ENCODE peak calls at places on chromosomes 4 and X, in seven cellular contexts. U, X, C, N, L, O and B are unnamed samples.

GRCh38 chr4:141275834-141276233 is 55.1 kb downstream of the ZNF330 start:
- DNase-seq in X (no peak), L (no peak), U (no peak), C (peak; percentile 17), N (peak; percentile 61), O (no peak), B (no peak)

GRCh38 chrX:142249721-142250120 is 44.6 kb upstream of the MAGEC2 start:
- DNase-seq in O (no peak), C (no peak), X (no peak), U (no peak), L (no peak), N (no peak), B (no peak)

GRCh38 chr4:2791518-2792395 is 1.1 kb upstream of the SH3BP2 start:
- DNase-seq in X (no peak), L (peak; percentile 94), U (no peak), O (no peak), C (no peak), N (no peak), B (peak; percentile 89)

GRCh38 chr4:40572692-40573287 is 56.9 kb downstream of the RBM47 start:
- DNase-seq in L (no peak), C (no peak), N (no peak), X (no peak), U (no peak), O (no peak), B (no peak)

GRCh38 chrX:147699061-147699460 is 212.7 kb upstream of the FMR1 start:
- DNase-seq in O (no peak), C (no peak), N (no peak), U (peak; percentile 38), X (no peak), L (no peak), B (no peak)

GRCh38 chr4:185215261-185215660 is 5.9 kb downstream of the SNX25 start:
- DNase-seq in N (no peak), O (no peak), C (no peak), U (no peak), L (no peak), X (no peak), B (no peak)

GRCh38 chr4:152939655-152940054 is 3.5 kb downstream of the FHDC1 start:
- DNase-seq in L (no peak), N (no peak), X (no peak), C (no peak), O (no peak), U (no peak), B (no peak)

GRCh38 chr4:19623866-19624265 is 627.8 kb upstream of the SLIT2 start:
- DNase-seq in O (no peak), L (no peak), X (no peak), C (no peak), U (no peak), N (no peak), B (no peak)

GRCh38 chr4:108543359-108543968 is 76.9 kb upstream of the RPL34 start:
- DNase-seq in X (no peak), U (no peak), N (no peak), O (no peak), L (no peak), C (no peak), B (no peak)

GRCh38 chrX:69362889-69363288 is 141.2 kb upstream of the NALF2 start:
- DNase-seq in N (peak; percentile 30), U (no peak), X (no peak), L (no peak), C (no peak), O (no peak), B (no peak)

GRCh38 chrX:10050481-10050880 is 83.3 kb downstream of the CLDN34 start:
- DNase-seq in N (no peak), U (no peak), X (no peak), O (no peak), C (no peak), L (no peak), B (no peak)